ENCODE peak calls at places on chromosomes 12 and 14, in six cellular contexts. A is WERI-Rb-1; C is neuronal stem cell; X is CD8-positive, alpha-beta memory T cell; L is IMR-90; T is lower lobe of right lung. P is an unnamed sample.

GRCh38 chr14:81208489-81208888 is 12.3 kb downstream of the GTF2A1 start:
- DNase-seq in L (no peak), X (no peak), T (peak; percentile 77), A (no peak), C (no peak), P (no peak)

GRCh38 chr12:103881261-103881660 is 40.2 kb upstream of the NT5DC3 start:
- DNase-seq in T (no peak), L (no peak), X (no peak), A (no peak), C (no peak), P (no peak)

GRCh38 chr12:89947437-89948265 is 239.0 kb upstream of the ATP2B1 start:
- DNase-seq in T (no peak), L (peak; percentile 95), X (no peak), A (peak; percentile 54), C (no peak), P (no peak)

GRCh38 chr14:89429206-89430091 is 12.4 kb upstream of the FOXN3 start:
- DNase-seq in X (peak; percentile 56), T (no peak), A (no peak), C (no peak), L (peak; percentile 19), P (no peak)

GRCh38 chr12:3034067-3034750 is 43.0 kb upstream of the TSPAN9 start:
- DNase-seq in A (peak; percentile 91), T (no peak), L (peak; percentile 71), X (no peak), C (peak; percentile 54), P (peak; percentile 94)

GRCh38 chr12:93785262-93786010 is 108.3 kb downstream of the CRADD start:
- DNase-seq in A (no peak), C (peak; percentile 27), T (no peak), X (peak; percentile 61), L (peak; percentile 97), P (no peak)

GRCh38 chr12:11545438-11546330 is 103.8 kb upstream of the ETV6 start:
- DNase-seq in C (no peak), A (no peak), L (no peak), T (no peak), X (peak; percentile 67), P (no peak)

GRCh38 chr12:21583587-21583986 is 21.1 kb downstream of the GYS2 start:
- DNase-seq in A (no peak), C (no peak), T (no peak), L (no peak), X (no peak), P (no peak)

GRCh38 chr12:89225401-89225800 is 126.9 kb downstream of the DUSP6 start:
- DNase-seq in L (peak; percentile 78), X (peak; percentile 72), A (no peak), C (no peak), T (peak; percentile 46), P (no peak)

GRCh38 chr12:13173537-13173936 is 23.0 kb upstream of the EMP1 start:
- DNase-seq in X (no peak), L (peak; percentile 97), T (peak; percentile 53), A (no peak), C (no peak), P (no peak)

GRCh38 chr14:63773504-63773903 is 45.6 kb upstream of the SGPP1 start:
- DNase-seq in L (no peak), X (no peak), T (no peak), C (no peak), A (no peak), P (no peak)

GRCh38 chr14:101962503-101962874 is 1.9 kb upstream of the DYNC1H1 start:
- DNase-seq in A (peak; percentile 30), X (no peak), C (no peak), T (peak; percentile 72), L (peak; percentile 93), P (no peak)

GRCh38 chr14:30620178-30620577 is 1.9 kb upstream of the SCFD1 start:
- DNase-seq in T (no peak), L (peak; percentile 73), C (no peak), A (no peak), X (no peak), P (no peak)

GRCh38 chr14:36579573-36580140 is 2.8 kb downstream of the NKX2-8 start:
- DNase-seq in T (no peak), L (no peak), X (no peak), A (no peak), C (no peak), P (peak; percentile 67)

GRCh38 chr12:123059501-123059900 is 79.0 kb downstream of the ARL6IP4 start:
- DNase-seq in C (no peak), X (no peak), L (no peak), T (no peak), A (peak; percentile 26), P (no peak)

GRCh38 chr12:25320123-25321006 is 69.6 kb upstream of the KRAS start:
- DNase-seq in T (no peak), L (no peak), C (no peak), X (no peak), A (no peak), P (no peak)

GRCh38 chr12:123471374-123472068 is 13.6 kb downstream of the SNRNP35 start:
- DNase-seq in X (no peak), A (no peak), L (peak; percentile 92), T (no peak), C (no peak), P (no peak)

GRCh38 chr12:57735952-57736742 is 2.4 kb downstream of the AGAP2 start:
- DNase-seq in C (no peak), L (peak; percentile 37), A (peak; percentile 79), T (no peak), X (peak; percentile 44), P (peak; percentile 93)
- H3K4me3 ChIP-seq in C (peak overlapping the region; percentile 33), L (no peak overlapping the region), A (peak overlapping the region; percentile 49), T (peak overlapping the region; percentile 28), X (no peak overlapping the region), P (peak overlapping the region; percentile 33)

GRCh38 chr12:132803883-132804282 is 24.8 kb downstream of the GOLGA3 start:
- DNase-seq in A (no peak), T (no peak), X (no peak), L (no peak), C (no peak), P (no peak)

GRCh38 chr12:132804426-132804861 is 24.2 kb downstream of the GOLGA3 start:
- DNase-seq in X (no peak), C (no peak), T (no peak), A (peak; percentile 23), L (no peak), P (peak; percentile 78)

GRCh38 chr12:132803125-132803524 is 25.5 kb downstream of the GOLGA3 start:
- DNase-seq in C (no peak), A (no peak), L (no peak), X (no peak), T (no peak), P (no peak)

GRCh38 chr12:132806857-132807256 is 21.8 kb downstream of the GOLGA3 start:
- DNase-seq in C (no peak), A (no peak), L (no peak), T (no peak), X (no peak), P (no peak)

DNA sequence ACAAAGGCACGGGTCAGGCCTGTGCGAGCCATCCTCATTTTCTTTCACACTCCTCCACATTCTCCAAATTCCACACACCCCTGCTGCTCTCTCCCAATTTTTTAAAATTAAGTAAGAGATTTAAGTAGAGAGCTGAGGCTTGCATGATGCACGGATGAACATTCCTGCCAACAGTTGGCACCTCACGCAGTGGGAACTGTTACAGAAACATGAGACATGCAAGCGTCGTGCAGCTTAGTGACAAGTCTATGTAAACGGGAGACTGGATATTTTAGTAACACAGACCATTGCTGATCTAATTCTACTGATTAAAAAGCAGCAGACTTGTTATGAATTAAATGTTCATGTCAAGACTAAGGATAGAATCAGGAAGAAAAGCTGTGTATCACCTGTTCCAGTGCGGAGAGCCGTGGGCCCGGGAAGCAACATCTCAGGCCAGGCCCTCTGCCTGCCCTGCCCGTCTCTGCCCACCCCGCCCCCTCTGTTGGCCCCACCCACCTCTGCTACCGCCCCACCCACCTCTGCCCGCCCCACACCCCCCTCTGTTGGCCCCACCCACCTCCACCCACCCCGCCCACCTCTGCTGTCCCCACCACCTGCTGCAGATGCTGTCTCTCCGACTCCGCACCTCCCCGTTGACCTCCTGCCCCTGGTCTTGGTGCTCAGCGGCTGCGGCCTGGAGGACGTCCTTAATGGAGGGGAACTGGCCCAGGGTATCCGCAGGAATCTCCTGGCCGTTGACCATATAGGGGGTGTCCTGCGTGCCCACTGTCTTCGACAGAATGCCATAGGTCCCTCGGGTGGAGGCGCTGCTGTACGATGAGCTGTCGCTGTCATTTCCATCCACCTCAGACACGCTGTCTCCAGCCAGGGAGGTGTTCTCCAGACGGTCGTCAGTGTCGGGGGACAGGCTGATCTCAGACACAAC is 21.1 kb downstream of the GOLGA3 start:
- DNase-seq in X (no peak), L (no peak), T (no peak), C (no peak), A (peak; percentile 43), P (peak; percentile 96)
- H3K36me3 ChIP-seq in X (peaks cover 41% of the 10 kb centered on the region), L (peaks cover 74% of the 10 kb centered on the region), T (peaks cover 88% of the 10 kb centered on the region), C (peaks cover 40% of the 10 kb centered on the region), A (peaks cover 61% of the 10 kb centered on the region), P (peaks cover 32% of the 10 kb centered on the region)

DNA sequence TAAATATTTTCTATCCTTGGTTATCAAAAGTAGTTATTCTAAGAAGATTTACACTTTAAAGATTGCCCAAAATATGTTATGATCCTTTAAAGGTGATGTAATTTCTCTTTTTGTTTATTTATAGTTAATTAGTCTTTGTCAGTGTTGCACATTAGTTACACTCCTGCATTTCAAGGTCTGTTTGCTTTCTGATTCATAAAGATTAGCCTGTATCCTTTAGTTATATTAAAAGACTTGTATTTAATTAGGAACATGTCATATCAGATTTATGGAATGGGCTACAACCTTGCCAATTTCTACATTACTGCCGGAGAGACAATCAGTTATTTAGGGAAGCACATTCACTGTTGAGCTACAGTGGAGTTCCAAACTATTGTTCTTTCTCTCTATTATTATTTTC is 3.5 kb downstream of the EPYC start:
- DNase-seq in A (no peak), T (no peak), L (no peak), C (no peak), X (no peak), P (no peak)
- H3K4me3 ChIP-seq in A (no peak overlapping the region), T (no peak overlapping the region), L (no peak overlapping the region), C (no peak overlapping the region), X (no peak overlapping the region), P (no peak overlapping the region)

DNA sequence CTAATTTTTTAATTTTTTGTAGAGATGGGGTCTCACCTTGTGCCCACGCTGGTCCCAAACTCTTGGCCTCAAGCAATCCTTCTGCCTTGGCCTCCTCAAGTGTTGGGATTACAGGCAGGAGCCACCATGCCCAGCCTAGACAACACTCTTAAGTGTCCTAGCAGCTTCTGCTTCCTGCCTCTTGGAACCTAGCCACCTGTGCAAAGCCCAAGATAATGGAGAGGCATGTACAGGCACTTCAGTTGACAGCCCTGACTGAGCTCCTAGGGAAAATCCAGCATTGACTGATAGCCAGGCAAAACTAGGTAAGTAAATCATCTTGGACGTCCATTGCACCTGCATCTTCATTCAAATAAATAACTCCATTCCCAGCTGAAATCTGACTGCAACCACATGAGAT is 15.5 kb downstream of the COX14 start:
- DNase-seq in A (peak; percentile 14), L (no peak), T (no peak), C (no peak), X (no peak), P (no peak)
- H3K36me3 ChIP-seq in A (peaks cover 58% of the 10 kb centered on the region), L (peaks cover 33% of the 10 kb centered on the region), T (peaks cover 93% of the 10 kb centered on the region), C (peaks cover 21% of the 10 kb centered on the region), X (peaks cover 36% of the 10 kb centered on the region), P (peaks cover 16% of the 10 kb centered on the region)

DNA sequence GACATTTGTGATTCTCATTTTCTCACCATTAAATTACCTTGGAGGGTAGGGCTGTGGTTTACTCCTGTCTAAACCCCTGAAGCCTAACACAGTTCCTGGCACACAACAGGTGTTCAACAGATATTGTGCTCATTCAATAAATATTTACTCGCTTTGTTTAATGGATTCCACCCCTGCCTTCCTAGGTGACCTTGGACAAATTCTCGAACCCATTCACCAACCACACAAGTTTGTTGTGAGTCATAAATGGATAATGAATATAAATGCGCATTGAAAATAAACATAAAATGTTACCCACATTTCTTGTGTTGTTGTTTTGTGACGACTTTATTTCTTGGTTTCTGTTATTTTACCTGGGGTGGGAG is 362 bp upstream of the TSFM start:
- DNase-seq in L (no peak), A (no peak), X (no peak), T (no peak), C (no peak), P (no peak)
- H3K4me3 ChIP-seq in L (peak overlapping the region; percentile 94), A (no peak overlapping the region), X (peak overlapping the region; percentile 99), T (peak overlapping the region; percentile 93), C (peak overlapping the region; percentile 90), P (no peak overlapping the region)

GRCh38 chr12:116588390-116589028 is 29.3 kb downstream of the MAP1LC3B2 start:
- DNase-seq in C (no peak), A (no peak), X (no peak), T (no peak), L (no peak), P (no peak)
- H3K36me3 ChIP-seq in C (no peaks in the 10 kb centered on the region), A (no peaks in the 10 kb centered on the region), X (no peaks in the 10 kb centered on the region), T (no peaks in the 10 kb centered on the region), L (no peaks in the 10 kb centered on the region), P (no peaks in the 10 kb centered on the region)